ENCODE peak calls at places on chromosomes 6 and 20, in five cellular contexts. Y is left ventricle myocardium inferior, S is gastrocnemius medialis, R is heart left ventricle, O is astrocyte of the spinal cord. Q is an unnamed sample.

GRCh38 chr20:34512955-34513419 is 3.2 kb upstream of the DYNLRB1 start:
- DNase-seq in Y (no peak), S (no peak), R (no peak), O (no peak), Q (no peak)

GRCh38 chr20:38272961-38273360 is 12.4 kb upstream of the KIAA1755 start:
- DNase-seq in Y (no peak), S (no peak), R (peak; percentile 73), O (peak; percentile 81), Q (peak; percentile 54)

GRCh38 chr6:41937881-41938574 is 3.6 kb downstream of the CCND3 start:
- DNase-seq in Y (no peak), S (no peak), R (peak; percentile 67), O (no peak), Q (no peak)

GRCh38 chr6:143270026-143270425 is 180.5 kb downstream of the ADAT2 start:
- DNase-seq in Y (no peak), S (no peak), R (no peak), O (peak; percentile 74), Q (peak; percentile 87)

GRCh38 chr20:4084721-4085120 is 69.4 kb upstream of the RNF24 start:
- DNase-seq in Y (no peak), S (no peak), R (no peak), O (no peak), Q (no peak)

GRCh38 chr6:15017251-15017650 is 228.6 kb upstream of the JARID2 start:
- DNase-seq in Y (peak; percentile 28), S (peak; percentile 33), R (peak; percentile 57), O (peak; percentile 11), Q (no peak)

GRCh38 chr6:15365273-15365687 is 119.4 kb downstream of the JARID2 start:
- DNase-seq in Y (peak; percentile 83), S (peak; percentile 81), R (peak; percentile 92), O (peak; percentile 90), Q (peak; percentile 92)

GRCh38 chr6:110951986-110952794 is 6.3 kb upstream of the GTF3C6 start:
- DNase-seq in Y (no peak), S (no peak), R (no peak), O (peak; percentile 41), Q (peak; percentile 62)

GRCh38 chr20:34627458-34627857 is 49.4 kb downstream of the PIGU start:
- DNase-seq in Y (no peak), S (no peak), R (no peak), O (no peak), Q (no peak)

GRCh38 chr20:62668441-62669027 is 26.2 kb downstream of the SLCO4A1 start:
- DNase-seq in Y (peak; percentile 66), S (peak; percentile 69), R (peak; percentile 63), O (peak; percentile 67), Q (peak; percentile 68)

GRCh38 chr6:9334979-9335378 is 899.6 kb upstream of the SLC35B3 start:
- DNase-seq in Y (no peak), S (no peak), R (no peak), O (no peak), Q (no peak)

GRCh38 chr6:139587469-139587868 is 213.0 kb upstream of the CITED2 start:
- DNase-seq in Y (no peak), S (no peak), R (no peak), O (peak; percentile 89), Q (peak; percentile 96)

GRCh38 chr6:143068001-143068400 is 7.3 kb downstream of the AIG1 start:
- DNase-seq in Y (no peak), S (no peak), R (no peak), O (peak; percentile 51), Q (peak; percentile 62)

GRCh38 chr6:54301770-54302169 is 6.5 kb upstream of the TINAG start:
- DNase-seq in Y (no peak), S (no peak), R (no peak), O (no peak), Q (no peak)

GRCh38 chr6:161407581-161407980 is 133.7 kb upstream of the AGPAT4 start:
- DNase-seq in Y (no peak), S (no peak), R (no peak), O (peak; percentile 60), Q (peak; percentile 87)

GRCh38 chr6:148379481-148379880 is 36.8 kb downstream of the SASH1 start:
- DNase-seq in Y (no peak), S (no peak), R (no peak), O (no peak), Q (peak; percentile 53)

GRCh38 chr20:41249781-41250281 is 67.7 kb downstream of the ZHX3 start:
- DNase-seq in Y (no peak), S (peak; percentile 30), R (peak; percentile 34), O (peak; percentile 69), Q (no peak)

GRCh38 chr6:44925100-44925739 is 402.9 kb upstream of the RUNX2 start:
- DNase-seq in Y (no peak), S (no peak), R (no peak), O (peak; percentile 56), Q (peak; percentile 49)

GRCh38 chr6:11710221-11710836 is 68.3 kb downstream of the ADTRP start:
- DNase-seq in Y (no peak), S (no peak), R (no peak), O (no peak), Q (no peak)
- TF ChIP-seq CTCF in Y (no peak), S (no peak), R (no peak), O (no peak), Q (no peak)

GRCh38 chr6:17101422-17102257 is at the start of gene STMND1:
- DNase-seq in Y (peak; percentile 25), S (no peak), R (peak; percentile 44), O (peak; percentile 32), Q (peak; percentile 24)
- H3K4me3 ChIP-seq in Y (peak within 1 kb of the TSS; percentile 67), S (peak within 1 kb of the TSS; percentile 51), R (peak within 1 kb of the TSS; percentile 17), O (peak within 1 kb of the TSS; percentile 31), Q (peak within 1 kb of the TSS; percentile 46)

GRCh38 chr6:166459272-166459671 is 76.5 kb upstream of the MPC1 start:
- DNase-seq in Y (no peak), S (no peak), R (no peak), O (no peak), Q (no peak)
- TF ChIP-seq CTCF in Y (no peak), S (no peak), R (no peak), O (no peak), Q (no peak)

GRCh38 chr20:32110727-32111126 is 1.2 kb downstream of the TM9SF4 start:
- DNase-seq in Y (no peak), S (no peak), R (no peak), O (no peak), Q (no peak)
- H3K4me3 ChIP-seq in Y (peak overlapping the region; percentile 100), S (peak overlapping the region; percentile 95), R (no peak overlapping the region), O (peak overlapping the region; percentile 87), Q (peak overlapping the region; percentile 97)

GRCh38 chr6:46134216-46134615 is 4.4 kb downstream of the ENPP4 start:
- DNase-seq in Y (no peak), S (no peak), R (no peak), O (no peak), Q (no peak)

GRCh38 chr6:46130665-46131064 is 876 bp downstream of the ENPP4 start:
- DNase-seq in Y (no peak), S (no peak), R (no peak), O (no peak), Q (no peak)

GRCh38 chr6:46128476-46128875 is 1.3 kb upstream of the ENPP4 start:
- DNase-seq in Y (no peak), S (no peak), R (no peak), O (no peak), Q (no peak)

GRCh38 chr6:46129301-46129633 is 522 bp upstream of the ENPP4 start:
- DNase-seq in Y (no peak), S (no peak), R (no peak), O (no peak), Q (no peak)

GRCh38 chr6:46129634-46130505 is at the start of gene ENPP4:
- DNase-seq in Y (peak; percentile 81), S (peak; percentile 92), R (peak; percentile 90), O (peak; percentile 85), Q (peak; percentile 53)
- TF ChIP-seq CTCF in Y (peak; percentile 13), S (no peak), R (no peak), O (no peak), Q (no peak)

DNA sequence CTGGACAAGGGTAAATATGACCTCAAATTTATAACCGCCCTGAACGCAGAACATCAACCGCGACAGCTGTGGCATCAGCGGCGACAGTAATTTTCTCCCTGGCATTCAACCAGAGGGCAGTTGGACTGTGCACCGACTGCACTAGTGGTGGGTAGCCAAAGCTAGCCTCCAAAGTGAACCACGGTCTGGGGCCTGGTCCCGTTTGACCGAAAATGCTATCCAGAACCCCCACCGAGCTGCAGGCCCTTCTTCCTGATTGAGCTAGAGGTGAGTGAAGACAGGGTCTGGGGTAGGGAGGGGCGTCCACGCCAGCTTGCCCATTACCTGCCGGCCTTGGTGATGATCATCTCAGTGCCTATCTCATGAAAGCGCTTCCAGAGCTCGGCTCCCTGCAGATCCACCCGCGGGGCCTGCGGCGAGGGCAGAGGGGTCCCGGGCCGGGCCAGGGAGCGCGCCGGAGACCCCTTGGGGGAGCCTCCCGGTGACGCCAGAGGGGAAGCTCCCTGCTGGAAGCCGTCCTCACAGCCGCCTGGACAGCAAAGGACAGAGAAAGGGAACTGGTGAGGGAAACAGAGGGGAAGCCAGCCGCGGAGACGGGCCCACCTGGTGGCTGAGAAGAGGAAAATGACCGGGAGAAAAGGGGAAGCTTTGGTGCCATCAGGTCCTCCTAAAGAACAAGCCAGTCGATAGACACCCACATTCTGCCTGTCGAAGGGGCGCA is 2.0 kb downstream of the TBX18 start:
- DNase-seq in Y (no peak), S (no peak), R (peak; percentile 33), O (peak; percentile 66), Q (peak; percentile 64)
- H3K4me3 ChIP-seq in Y (peak overlapping the region; percentile 72), S (peak overlapping the region; percentile 58), R (peak overlapping the region; percentile 29), O (peak overlapping the region; percentile 70), Q (peak overlapping the region; percentile 73)

Q was measured in AG10803.